ENCODE peak calls at places on chromosomes 13 and 19, in five cellular contexts. O, V, B, U and J are unnamed samples.

GRCh38 chr13:98273824-98274786 is 97.0 kb upstream of the RNF113B start:
- DNase-seq in O (no peak), B (no peak), V (no peak), U (no peak), J (peak)

GRCh38 chr13:40568246-40568645 is 98.2 kb downstream of the FOXO1 start:
- DNase-seq in V (no peak), O (no peak), U (no peak), B (no peak), J (no peak)

GRCh38 chr13:104949840-104950805 is 1585.3 kb downstream of the EFNB2 start:
- DNase-seq in V (no peak), B (no peak), U (no peak), O (no peak), J (peak)

GRCh38 chr13:70218618-70219017 is 110.4 kb upstream of the KLHL1 start:
- DNase-seq in O (no peak), U (no peak), B (no peak), V (no peak), J (no peak)

GRCh38 chr19:6095760-6096159 is 14.5 kb downstream of the RFX2 start:
- DNase-seq in U (no peak), O (no peak), B (no peak), V (no peak), J (no peak)

GRCh38 chr13:76972430-76972829 is 19.5 kb upstream of the CLN5 start:
- DNase-seq in V (no peak), B (no peak), U (no peak), O (no peak), J (peak)

GRCh38 chr13:48144413-48145035 is 49.6 kb upstream of the MED4 start:
- DNase-seq in V (no peak), O (no peak), B (peak), U (no peak), J (peak)

GRCh38 chr19:2150794-2151338 is 500 bp downstream of the AP3D1 start:
- DNase-seq in V (peak), B (no peak), U (no peak), O (no peak), J (no peak)

GRCh38 chr19:56637976-56638555 is 4.9 kb upstream of the SMIM17 start:
- DNase-seq in B (peak), U (peak), O (no peak), V (peak), J (peak)

GRCh38 chr19:15631817-15632216 is 8.9 kb upstream of the CYP4F3 start:
- DNase-seq in V (no peak), B (no peak), O (no peak), U (no peak), J (no peak)

GRCh38 chr19:56120371-56121179 is 520 bp downstream of the ZNF787 start:
- DNase-seq in B (peak), V (peak), O (peak), U (peak), J (peak)

GRCh38 chr13:30752991-30753616 is 17.8 kb downstream of the ALOX5AP start:
- DNase-seq in V (no peak), U (no peak), B (no peak), O (no peak), J (no peak)

GRCh38 chr13:113848431-113849260 is 15.2 kb downstream of the GAS6 start:
- DNase-seq in O (no peak), B (peak), U (no peak), V (peak), J (no peak)

GRCh38 chr13:87536899-87537298 is 134.3 kb upstream of the SLITRK5 start:
- DNase-seq in U (no peak), B (no peak), O (no peak), V (no peak), J (no peak)

GRCh38 chr13:80399340-80400163 is 58.6 kb upstream of the SPRY2 start:
- DNase-seq in O (no peak), B (no peak), U (no peak), V (no peak), J (no peak)

GRCh38 chr19:51439021-51439465 is 19.2 kb downstream of the SIGLEC8 start:
- DNase-seq in B (no peak), U (no peak), O (no peak), V (no peak), J (no peak)

GRCh38 chr19:13727798-13728197 is 36.5 kb upstream of the MRI1 start:
- DNase-seq in O (peak), U (no peak), B (peak), V (no peak), J (peak)

GRCh38 chr19:5006201-5006600 is 37.3 kb downstream of the KDM4B start:
- DNase-seq in V (no peak), B (no peak), U (no peak), O (no peak), J (no peak)

GRCh38 chr13:50222569-50223332 is 207.5 kb downstream of the KCNRG start:
- DNase-seq in U (peak), B (peak), V (no peak), O (peak), J (peak)

GRCh38 chr13:112900691-112901091 is 68.3 kb upstream of the MCF2L start:
- DNase-seq in U (no peak), O (no peak), V (no peak), B (peak), J (no peak)

GRCh38 chr19:14127176-14127575 is 9.2 kb downstream of the ASF1B start:
- DNase-seq in V (no peak), U (no peak), O (no peak), B (no peak), J (no peak)

GRCh38 chr19:48654299-48655059 is 8.5 kb upstream of the CA11 start:
- DNase-seq in B (no peak), V (no peak), U (no peak), O (no peak), J (peak)

GRCh38 chr19:54331626-54332025 is 7.3 kb downstream of the LILRA4 start:
- DNase-seq in B (no peak), U (no peak), V (no peak), O (no peak), J (no peak)

GRCh38 chr13:112802808-112803207 is 113.0 kb downstream of the ATP11A start:
- DNase-seq in V (no peak), U (no peak), B (no peak), O (no peak), J (no peak)

GRCh38 chr19:34391813-34392212 is 12.4 kb upstream of the PDCD2L start:
- DNase-seq in V (no peak), O (no peak), B (no peak), U (no peak), J (no peak)

GRCh38 chr19:48319647-48320537 is 5.5 kb upstream of the EMP3 start:
- DNase-seq in O (peak), B (peak), V (peak), U (peak), J (peak)

GRCh38 chr13:26923824-26924605 is 163.4 kb upstream of the GPR12 start:
- DNase-seq in O (no peak), U (no peak), V (no peak), B (peak), J (peak)

GRCh38 chr19:54393381-54393780 is 21.9 kb upstream of the TTYH1 start:
- DNase-seq in U (no peak), O (no peak), V (no peak), B (no peak), J (no peak)

GRCh38 chr13:113413178-113413897 is 40.0 kb downstream of the ADPRHL1 start:
- DNase-seq in B (peak), U (no peak), V (no peak), O (peak), J (peak)

GRCh38 chr13:33286143-33286542 is 588 bp upstream of the STARD13 start:
- DNase-seq in O (no peak), U (no peak), V (no peak), B (no peak), J (no peak)
- H3K4me3 ChIP-seq in O (peak), U (peak), V (peak), B (peak), J (peak)

GRCh38 chr19:308471-309205 is 17.4 kb upstream of the PLPP2 start:
- DNase-seq in B (no peak), V (no peak), U (no peak), O (no peak), J (no peak)

GRCh38 chr19:310141-310651 is 19.0 kb upstream of the PLPP2 start:
- DNase-seq in O (no peak), U (no peak), B (no peak), V (no peak), J (peak)

GRCh38 chr19:311813-312261 is 20.6 kb upstream of the PLPP2 start:
- DNase-seq in B (no peak), U (peak), O (no peak), V (no peak), J (no peak)

GRCh38 chr19:309206-309565 is 18.0 kb upstream of the PLPP2 start:
- DNase-seq in U (no peak), B (no peak), V (no peak), O (no peak), J (no peak)

DNA sequence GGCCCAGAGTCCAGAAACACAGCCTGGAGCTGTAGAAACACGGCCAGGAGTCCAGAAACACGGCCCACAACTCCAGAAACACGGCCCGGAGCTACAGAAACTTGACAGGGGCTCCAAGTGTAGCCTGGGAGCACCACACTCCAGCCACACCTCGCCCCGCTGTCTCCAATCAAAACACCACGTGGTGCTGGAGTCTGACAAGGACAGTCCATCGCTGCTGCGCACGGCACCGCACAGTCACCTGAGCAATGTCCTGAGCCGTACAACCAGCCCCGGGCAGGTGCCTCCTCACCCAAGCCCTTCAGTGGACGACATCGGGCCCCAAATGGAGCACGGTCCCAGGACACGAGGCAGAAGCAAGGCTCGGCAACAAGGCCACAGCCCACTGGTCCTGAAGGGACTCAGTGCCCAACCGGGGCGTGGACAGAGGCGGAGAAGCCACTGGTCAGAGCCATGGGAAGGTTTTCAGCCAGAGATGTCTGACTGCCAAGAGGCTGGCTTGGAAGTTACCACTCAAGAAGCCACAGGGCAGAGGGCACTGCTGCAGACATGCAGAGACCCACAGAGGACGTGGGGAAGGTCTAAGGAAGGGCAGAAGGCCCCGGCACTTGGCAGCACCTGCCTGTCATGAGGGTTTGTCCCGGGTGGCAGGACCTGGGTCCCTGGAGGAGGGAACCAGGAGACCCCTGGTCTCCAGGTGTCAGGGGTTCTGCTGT is 19.7 kb upstream of the PLPP2 start:
- DNase-seq in B (no peak), O (no peak), V (no peak), U (no peak), J (no peak)
- H3K4me3 ChIP-seq in B (no peak), O (peak), V (no peak), U (peak), J (no peak)

GRCh38 chr13:37360556-37360955 is 238.0 kb downstream of the POSTN start:
- DNase-seq in V (no peak), U (no peak), O (no peak), B (no peak), J (peak)
- H3K4me3 ChIP-seq in V (no peak), U (no peak), O (no peak), B (no peak), J (no peak)

GRCh38 chr19:23118400-23118799 is 1.6 kb downstream of the ZNF730 start:
- DNase-seq in B (no peak), U (no peak), O (no peak), V (no peak), J (no peak)
- H3K4me3 ChIP-seq in B (no peak), U (no peak), O (no peak), V (no peak), J (no peak)

DNA sequence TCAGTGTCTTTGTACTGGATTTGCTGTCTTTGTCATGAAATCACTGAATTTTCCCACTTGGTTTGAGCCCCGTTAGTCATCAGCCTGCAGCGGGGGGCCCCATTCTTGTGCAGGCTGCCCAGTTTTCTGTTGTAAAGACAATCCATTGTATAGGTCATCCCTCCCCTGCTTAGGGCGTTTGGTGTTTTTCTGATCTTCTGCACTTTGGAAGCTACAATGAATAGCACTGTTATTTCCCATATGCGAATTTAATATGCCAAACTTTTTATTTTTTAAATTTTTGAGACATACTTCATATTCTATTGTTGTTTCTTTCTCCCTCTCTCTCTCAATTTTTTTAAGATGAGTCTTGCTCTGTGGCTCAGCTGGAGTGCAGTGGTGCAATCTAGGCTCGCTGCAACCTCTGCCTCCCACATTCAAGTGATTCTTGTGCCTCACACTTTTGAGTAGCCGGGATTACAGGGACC is 9.0 kb downstream of the SLC27A1 start:
- DNase-seq in U (no peak), O (no peak), B (no peak), V (no peak), J (peak)
- H3K4me3 ChIP-seq in U (no peak), O (no peak), B (no peak), V (no peak), J (no peak)